ENCODE peak calls at places on chromosomes 7 and 10, in seven cellular contexts. Z is MM.1S, L is sigmoid colon, R is A549, G is heart left ventricle, U is stomach, Y is astrocyte of the spinal cord. S is an unnamed sample.

GRCh38 chr7:158672975-158673374 is 31.6 kb downstream of the NCAPG2 start:
- DNase-seq in L (no peak), G (no peak), R (peak), Y (no peak), Z (no peak), U (no peak), S (no peak)

GRCh38 chr10:60820093-60820769 is 42.0 kb downstream of the CDK1 start:
- DNase-seq in Y (peak), R (peak), U (no peak), Z (peak), L (no peak), G (no peak), S (no peak)

GRCh38 chr7:80563561-80564327 is 51.9 kb upstream of the GNAT3 start:
- DNase-seq in G (no peak), Z (no peak), U (no peak), L (no peak), Y (no peak), R (no peak), S (no peak)

GRCh38 chr10:131477457-131478205 is 166.1 kb upstream of the TCERG1L start:
- DNase-seq in Y (no peak), R (peak), Z (no peak), G (no peak), L (no peak), U (no peak), S (no peak)

GRCh38 chr7:16786257-16786656 is 18.5 kb downstream of the AGR2 start:
- DNase-seq in Y (no peak), U (no peak), L (no peak), Z (no peak), R (no peak), G (no peak), S (no peak)

GRCh38 chr10:23204773-23205172 is 12.7 kb downstream of the PTF1A start:
- DNase-seq in G (no peak), Z (no peak), R (no peak), U (no peak), L (no peak), Y (no peak), S (no peak)

GRCh38 chr7:137925091-137925490 is 76.8 kb downstream of the CREB3L2 start:
- DNase-seq in G (no peak), R (no peak), U (no peak), Y (no peak), Z (no peak), L (no peak), S (no peak)

GRCh38 chr7:7681936-7682329 is 36.5 kb downstream of the RPA3 start:
- DNase-seq in Z (peak), Y (no peak), L (no peak), R (no peak), U (no peak), G (no peak), S (no peak)

GRCh38 chr7:7808156-7808555 is 89.7 kb upstream of the RPA3 start:
- DNase-seq in Y (peak), R (peak), Z (no peak), U (no peak), G (no peak), L (no peak), S (no peak)

GRCh38 chr7:31171216-31171750 is 119.2 kb downstream of the ADCYAP1R1 start:
- DNase-seq in L (no peak), R (no peak), Y (no peak), G (no peak), Z (peak), U (no peak), S (no peak)

GRCh38 chr7:114647518-114647917 is 232.9 kb downstream of the FOXP2 start:
- DNase-seq in Y (no peak), G (no peak), U (no peak), Z (no peak), L (no peak), R (no peak), S (no peak)

GRCh38 chr10:3774814-3775670 is 10.0 kb downstream of the KLF6 start:
- DNase-seq in L (peak), G (peak), R (peak), Y (peak), Z (no peak), U (no peak), S (peak)

GRCh38 chr10:101485681-101486554 is 102.1 kb downstream of the POLL start:
- DNase-seq in G (no peak), R (no peak), Y (no peak), L (peak), Z (no peak), U (no peak), S (no peak)

GRCh38 chr7:40374575-40374974 is 239.8 kb downstream of the SUGCT start:
- DNase-seq in Z (no peak), L (no peak), R (no peak), U (no peak), G (no peak), Y (no peak), S (no peak)

GRCh38 chr7:156752371-156753297 is 112.1 kb downstream of the RNF32 start:
- DNase-seq in U (no peak), L (no peak), G (no peak), Z (no peak), Y (peak), R (no peak), S (no peak)

GRCh38 chr7:100132126-100132525 is 5.4 kb downstream of the MBLAC1 start:
- DNase-seq in G (no peak), U (no peak), Z (no peak), L (no peak), Y (no peak), R (no peak), S (no peak)

GRCh38 chr7:45983720-45984032 is 62.6 kb upstream of the IGFBP3 start:
- DNase-seq in Y (no peak), L (no peak), R (no peak), G (no peak), U (no peak), Z (no peak), S (no peak)

DNA sequence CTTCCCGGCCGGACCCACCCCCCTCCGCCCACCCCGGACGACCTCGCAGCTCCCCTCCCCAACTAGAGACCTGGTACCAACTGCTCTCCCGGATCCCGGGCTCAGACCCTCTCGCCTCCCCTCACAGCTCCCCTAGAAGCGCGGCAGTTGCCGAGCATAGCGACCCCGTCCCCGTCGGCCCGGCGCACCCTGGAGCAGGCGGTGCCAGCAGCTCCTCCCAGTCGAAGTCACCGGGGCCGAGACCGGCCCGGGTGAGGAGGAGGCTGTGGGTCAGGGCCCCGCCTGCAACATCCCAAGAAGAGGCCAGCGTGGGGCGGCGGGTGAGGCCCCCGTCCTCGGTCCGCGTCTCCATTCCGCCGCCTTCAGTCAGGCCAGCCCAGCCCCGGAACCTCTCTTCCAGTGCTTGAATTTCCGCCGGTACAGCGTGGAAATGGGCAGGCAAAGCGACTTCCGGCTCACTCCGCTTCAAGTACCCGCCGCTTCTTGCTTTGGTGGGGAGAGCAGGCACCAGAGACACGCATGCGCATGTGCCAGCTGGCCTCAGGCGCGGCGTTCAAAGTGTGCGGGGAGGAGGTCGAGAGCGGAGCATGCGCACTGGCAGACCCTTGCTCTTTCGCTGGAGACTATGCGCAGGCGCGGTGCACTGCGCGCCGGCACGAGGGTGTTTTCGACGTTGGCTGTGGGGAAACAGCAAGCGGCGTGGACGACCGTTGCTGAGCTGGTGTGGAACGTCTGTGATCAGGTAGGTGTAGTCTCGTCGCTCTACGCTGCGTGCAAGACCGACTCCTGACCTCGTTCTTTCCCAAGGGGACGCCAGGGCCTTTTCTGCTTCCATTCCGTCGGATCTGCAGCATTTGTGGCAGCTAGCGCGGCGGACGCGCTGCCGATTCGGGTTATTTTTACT is at the start of gene C10orf88:
- DNase-seq in Y (peak), R (peak), G (peak), U (peak), L (peak), Z (peak), S (peak)
- TF ChIP-seq CTCF in Y (no peak), R (no peak), G (no peak), U (no peak), L (no peak), Z (no peak), S (no peak)

GRCh38 chr7:106294334-106294733 is 9.6 kb upstream of the NAMPT start:
- DNase-seq in Y (no peak), L (no peak), G (no peak), U (no peak), R (no peak), Z (no peak), S (no peak)
- TF ChIP-seq CTCF in Y (peak), L (no peak), G (no peak), U (no peak), R (no peak), Z (peak), S (peak)

DNA sequence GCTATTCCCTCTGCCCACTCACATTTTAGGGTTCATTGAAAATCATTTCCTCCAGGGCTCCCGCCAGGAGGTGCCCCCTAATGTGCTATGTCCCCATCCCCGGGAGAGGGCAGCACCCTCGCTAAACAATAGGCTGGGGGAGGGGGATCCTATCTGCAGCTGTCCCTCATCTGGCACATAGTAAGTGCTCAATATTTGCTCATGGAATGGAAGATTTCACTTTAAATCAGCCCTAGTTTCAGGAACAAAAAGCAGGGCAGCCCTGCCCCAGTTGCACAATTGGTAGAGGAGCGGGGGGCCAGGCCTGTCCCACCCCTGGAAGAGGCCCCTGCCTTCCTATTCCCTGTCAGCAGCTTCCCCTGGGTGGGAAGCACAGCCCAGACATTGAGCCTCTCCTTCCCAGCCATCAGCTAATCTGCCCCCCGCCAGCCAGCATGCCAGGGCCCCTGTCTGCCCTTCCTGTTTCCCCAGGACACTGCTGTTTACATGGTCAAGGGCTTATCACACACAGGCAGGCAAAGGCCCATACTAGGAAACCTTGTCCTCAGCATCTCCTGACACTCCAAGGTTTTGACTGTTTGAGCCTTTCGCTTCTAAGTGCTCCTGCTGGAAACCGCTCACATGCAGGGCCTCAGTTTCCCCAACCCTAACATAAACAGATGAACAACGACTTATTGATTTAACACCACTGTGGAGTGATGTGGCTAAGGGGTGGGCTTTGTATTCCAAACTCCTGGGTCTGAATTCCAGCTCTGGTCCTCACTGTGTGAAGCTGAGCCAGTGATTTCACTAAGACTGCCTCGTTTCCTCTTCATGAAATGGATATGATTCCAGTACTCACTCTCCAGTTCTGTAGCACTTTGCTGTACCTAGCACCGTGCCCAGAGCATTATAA is 130.7 kb upstream of the ZMIZ1 start:
- DNase-seq in L (no peak), G (no peak), R (no peak), Z (no peak), U (no peak), Y (no peak), S (no peak)
- TF ChIP-seq CTCF in L (no peak), G (no peak), R (peak), Z (no peak), U (no peak), Y (no peak), S (peak)

DNA sequence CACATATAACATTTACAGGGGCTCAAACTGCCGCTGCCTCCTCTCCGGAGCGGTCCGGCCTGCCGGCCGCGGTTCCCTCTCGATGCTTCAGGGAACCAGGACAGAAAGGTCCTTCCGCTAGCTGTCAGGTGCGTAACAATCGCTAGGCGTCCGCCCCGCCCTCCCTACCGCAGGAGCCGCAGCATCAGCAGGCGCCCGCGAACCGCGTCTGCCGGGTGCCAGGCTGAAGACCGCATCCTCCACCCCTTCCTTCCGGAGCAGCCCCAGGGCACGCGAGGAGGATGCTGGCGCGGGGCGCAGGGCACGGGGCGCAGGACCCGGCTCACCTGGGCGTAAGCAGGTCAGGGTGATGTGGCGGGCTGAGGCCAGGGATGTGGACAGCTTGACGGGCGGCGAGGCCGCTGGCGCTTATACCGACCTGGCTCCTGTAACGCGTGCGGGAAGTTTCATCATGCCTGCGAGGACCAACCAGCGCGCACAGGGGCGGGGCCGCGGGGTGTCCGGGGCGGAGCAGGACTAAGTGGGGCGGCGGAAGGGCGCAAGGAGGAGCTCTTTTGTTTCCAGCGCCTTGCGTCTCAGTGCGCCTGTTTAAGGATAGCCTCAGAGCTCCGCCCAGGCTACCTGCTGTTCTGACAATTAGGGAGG is at the start of gene ASNS:
- DNase-seq in Z (peak), L (peak), R (peak), G (peak), Y (peak), U (peak), S (peak)
- TF ChIP-seq CTCF in Z (peak), L (no peak), R (no peak), G (no peak), Y (no peak), U (no peak), S (peak)

DNA sequence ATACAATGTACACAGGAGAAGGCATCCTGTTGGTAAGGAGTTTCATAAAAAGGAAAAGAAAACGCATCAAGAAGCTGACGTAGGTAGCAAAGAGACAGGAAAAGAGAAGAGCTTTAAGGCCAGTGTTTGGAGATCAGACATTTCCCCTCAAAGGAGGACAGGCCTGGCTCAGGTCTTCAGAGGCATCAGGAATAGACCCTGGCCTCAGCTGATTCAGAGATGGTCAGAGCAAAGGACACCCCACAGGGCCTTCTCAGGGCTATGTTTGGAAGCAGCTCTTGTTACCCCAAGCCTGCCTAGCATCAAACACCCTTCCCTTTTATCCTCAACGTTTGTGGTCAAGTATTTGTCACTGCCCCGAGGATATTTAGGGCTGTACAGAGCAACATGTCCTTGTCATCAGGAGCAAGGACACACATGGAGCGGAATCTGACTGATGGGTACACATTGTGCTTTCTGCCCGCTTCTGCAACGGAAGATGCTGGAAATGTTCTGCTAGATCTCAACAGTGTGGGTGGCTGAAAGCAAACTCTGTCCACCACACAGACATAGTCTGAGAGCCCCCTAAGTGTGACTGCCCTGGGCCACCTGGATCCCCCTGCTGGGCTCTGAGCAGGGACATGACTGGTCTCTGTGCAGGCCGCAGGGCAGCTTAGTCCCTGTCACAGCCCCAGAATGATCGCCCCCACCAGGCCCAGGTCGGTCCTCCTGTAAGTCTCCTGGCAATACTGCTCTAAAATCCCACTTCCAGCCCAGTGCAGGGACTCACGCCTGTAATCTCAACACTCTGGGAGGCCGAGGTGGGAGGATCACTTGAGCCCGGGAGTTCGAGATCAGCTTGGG is 1.0 kb upstream of the ZDHHC4 start:
- DNase-seq in U (no peak), L (no peak), Y (no peak), R (no peak), G (peak), Z (no peak), S (no peak)
- TF ChIP-seq CTCF in U (no peak), L (no peak), Y (no peak), R (no peak), G (no peak), Z (no peak), S (no peak)

DNA sequence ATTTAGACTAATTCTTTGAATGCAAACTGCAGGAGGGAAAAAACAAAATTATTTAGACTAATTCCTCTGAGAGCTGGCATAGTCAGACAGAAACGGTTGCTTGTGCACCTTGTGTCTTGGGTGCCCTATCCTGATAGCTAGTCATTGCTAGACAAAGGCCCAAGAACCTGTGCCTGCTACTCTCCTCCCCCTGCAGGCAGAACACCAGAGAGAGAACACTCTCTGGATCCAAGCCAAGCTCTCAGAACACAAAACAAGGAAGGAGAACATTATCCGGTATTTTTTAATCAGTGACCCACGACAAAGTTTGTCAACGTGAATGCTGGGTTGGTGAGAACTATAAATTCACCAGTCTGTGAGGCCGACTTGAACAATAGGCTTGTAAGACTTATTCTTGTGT is 18.9 kb upstream of the PPP1R9A start:
- DNase-seq in U (peak), L (no peak), R (peak), G (no peak), Z (no peak), Y (peak), S (peak)
- TF ChIP-seq CTCF in U (no peak), L (no peak), R (no peak), G (peak), Z (no peak), Y (peak), S (peak)

DNA sequence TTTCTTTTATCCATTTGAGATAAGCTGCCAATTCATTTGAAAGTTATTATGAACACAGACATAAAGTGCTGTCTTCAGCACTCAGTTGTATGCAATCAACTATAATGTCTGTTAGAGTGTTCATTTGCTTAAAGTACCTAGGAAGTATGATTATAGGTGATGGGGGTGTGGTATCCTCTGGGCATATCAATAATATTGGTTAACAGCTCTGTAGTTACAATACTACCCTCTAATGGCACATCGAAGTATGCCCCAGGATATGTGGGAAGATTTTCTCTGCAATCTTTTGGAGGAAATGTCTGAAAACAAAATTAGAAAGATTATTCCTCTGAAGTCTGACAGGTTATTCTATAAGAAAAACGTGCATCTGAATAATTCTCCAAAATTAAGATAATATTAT is 429.7 kb downstream of the ARL4A start:
- DNase-seq in Y (peak), G (no peak), R (peak), U (no peak), L (no peak), Z (no peak), S (no peak)
- TF ChIP-seq CTCF in Y (peak), G (no peak), R (peak), U (peak), L (no peak), Z (peak), S (peak)

GRCh38 chr10:27944005-27944404 is 54.9 kb downstream of the ODAD2 start:
- DNase-seq in U (no peak), L (no peak), Z (no peak), Y (no peak), G (peak), R (no peak), S (no peak)
- TF ChIP-seq CTCF in U (no peak), L (no peak), Z (no peak), Y (no peak), G (no peak), R (no peak), S (no peak)

DNA sequence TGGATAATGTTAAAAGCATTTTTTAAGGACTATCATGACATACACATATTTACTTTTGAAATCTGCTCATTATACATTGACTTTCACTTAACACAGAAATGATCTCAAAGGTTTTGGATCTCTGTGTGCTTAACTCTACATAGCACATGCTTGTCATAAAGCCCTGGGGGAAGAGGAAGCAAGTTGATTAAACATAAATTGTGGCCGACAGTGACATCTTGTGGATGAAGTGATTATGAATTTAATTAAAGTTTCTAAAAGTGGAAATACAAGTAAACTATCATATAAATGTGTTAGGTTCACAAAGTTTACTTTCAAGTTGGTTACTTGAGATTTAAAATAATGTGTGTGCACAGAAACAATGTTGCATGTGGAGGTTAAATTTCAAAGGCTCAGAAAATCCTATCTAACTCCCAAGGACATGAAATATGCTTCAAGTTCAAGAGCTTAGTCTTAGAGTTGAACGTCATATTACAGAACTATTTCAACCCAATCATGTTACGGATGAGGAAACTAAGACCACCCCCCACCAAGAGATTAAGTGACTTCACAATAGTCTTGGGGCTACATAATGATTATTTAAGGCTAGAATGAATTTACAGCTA is 1247.8 kb downstream of the GATA3 start:
- DNase-seq in Z (peak), R (peak), L (no peak), G (no peak), U (no peak), Y (peak), S (peak)
- TF ChIP-seq CTCF in Z (peak), R (peak), L (no peak), G (peak), U (peak), Y (peak), S (peak)

S was measured in epithelial cell of proximal tubule.